ENCODE peak calls at places on chromosome 5, in six cellular contexts. X is effector memory CD4-positive, alpha-beta T cell; B is AG04450; L is CD8-positive, alpha-beta T cell; G is mesenchymal stem cell; E is IMR-90. F is an unnamed sample.

GRCh38 chr5:174825587-174825986 is 101.2 kb downstream of the MSX2 start:
- DNase-seq in X (no peak), B (no peak), L (no peak), G (no peak), E (peak; percentile 11), F (no peak)

GRCh38 chr5:79171846-79172245 is 60.2 kb downstream of the BHMT start:
- DNase-seq in X (no peak), B (no peak), L (no peak), G (no peak), E (no peak), F (no peak)

GRCh38 chr5:132671000-132671399 is 2.8 kb upstream of the IL4 start:
- DNase-seq in X (no peak), B (no peak), L (no peak), G (no peak), E (no peak), F (no peak)

GRCh38 chr5:33608476-33609026 is 167.8 kb downstream of the TARS1 start:
- DNase-seq in X (no peak), B (no peak), L (no peak), G (no peak), E (peak; percentile 47), F (no peak)

GRCh38 chr5:19880859-19881436 is 107.1 kb downstream of the CDH18 start:
- DNase-seq in X (no peak), B (no peak), L (no peak), G (no peak), E (no peak), F (no peak)

GRCh38 chr5:27140831-27141230 is 102.4 kb upstream of the CDH9 start:
- DNase-seq in X (no peak), B (no peak), L (no peak), G (peak; percentile 13), E (no peak), F (no peak)

GRCh38 chr5:140090251-140090650 is 23.7 kb upstream of the PURA start:
- DNase-seq in X (no peak), B (no peak), L (no peak), G (no peak), E (no peak), F (no peak)

GRCh38 chr5:143985832-143986485 is 174.0 kb downstream of the HMHB1 start:
- DNase-seq in X (no peak), B (peak; percentile 16), L (no peak), G (peak; percentile 35), E (peak; percentile 79), F (no peak)

GRCh38 chr5:180333661-180334060 is 19.5 kb downstream of the GFPT2 start:
- DNase-seq in X (no peak), B (no peak), L (no peak), G (peak; percentile 73), E (peak; percentile 76), F (no peak)

GRCh38 chr5:72457491-72457890 is 49.7 kb downstream of the ZNF366 start:
- DNase-seq in X (no peak), B (no peak), L (no peak), G (no peak), E (no peak), F (no peak)

GRCh38 chr5:93964421-93964820 is 223.0 kb upstream of the POU5F2 start:
- DNase-seq in X (no peak), B (no peak), L (no peak), G (no peak), E (no peak), F (no peak)

GRCh38 chr5:34923694-34924461 is 5.5 kb upstream of the DNAJC21 start:
- DNase-seq in X (no peak), B (peak; percentile 57), L (no peak), G (peak; percentile 93), E (peak; percentile 94), F (no peak)

GRCh38 chr5:144191461-144191860 is 20.8 kb downstream of the KCTD16 start:
- DNase-seq in X (no peak), B (no peak), L (no peak), G (no peak), E (no peak), F (no peak)

GRCh38 chr5:113195726-113196125 is 219.1 kb downstream of the DCP2 start:
- DNase-seq in X (no peak), B (no peak), L (no peak), G (no peak), E (no peak), F (no peak)

GRCh38 chr5:68339921-68340321 is 124.4 kb downstream of the PIK3R1 start:
- DNase-seq in X (no peak), B (no peak), L (no peak), G (peak; percentile 37), E (no peak), F (no peak)

GRCh38 chr5:2306711-2307110 is 424.0 kb upstream of the IRX4 start:
- DNase-seq in X (no peak), B (no peak), L (no peak), G (no peak), E (no peak), F (no peak)

GRCh38 chr5:128093368-128093767 is 9.8 kb downstream of the SLC12A2 start:
- DNase-seq in X (no peak), B (no peak), L (no peak), G (no peak), E (no peak), F (no peak)

GRCh38 chr5:101942321-101942882 is 353.7 kb downstream of the SLCO4C1 start:
- DNase-seq in X (no peak), B (no peak), L (no peak), G (peak; percentile 44), E (no peak), F (no peak)
- H3K27ac ChIP-seq in X (no peak overlapping the region), B (no peak overlapping the region), L (no peak overlapping the region), G (no peak overlapping the region), E (no peak overlapping the region), F (no peak overlapping the region)

GRCh38 chr5:41094871-41095270 is 23.7 kb upstream of the MROH2B start:
- DNase-seq in X (no peak), B (no peak), L (no peak), G (no peak), E (no peak), F (no peak)
- H3K27ac ChIP-seq in X (no peak overlapping the region), B (no peak overlapping the region), L (no peak overlapping the region), G (no peak overlapping the region), E (no peak overlapping the region), F (no peak overlapping the region)

GRCh38 chr5:103435136-103435914 is 127.3 kb downstream of the NUDT12 start:
- DNase-seq in X (no peak), B (no peak), L (no peak), G (no peak), E (no peak), F (no peak)

GRCh38 chr5:103434057-103434456 is 128.5 kb downstream of the NUDT12 start:
- DNase-seq in X (no peak), B (no peak), L (no peak), G (no peak), E (no peak), F (no peak)

GRCh38 chr5:103436661-103437060 is 125.9 kb downstream of the NUDT12 start:
- DNase-seq in X (no peak), B (no peak), L (no peak), G (no peak), E (peak; percentile 10), F (no peak)

GRCh38 chr5:103439007-103439406 is 123.6 kb downstream of the NUDT12 start:
- DNase-seq in X (no peak), B (no peak), L (no peak), G (no peak), E (no peak), F (no peak)

GRCh38 chr5:103436112-103436511 is 126.5 kb downstream of the NUDT12 start:
- DNase-seq in X (no peak), B (no peak), L (no peak), G (no peak), E (no peak), F (no peak)
- H3K27ac ChIP-seq in X (no peak overlapping the region), B (no peak overlapping the region), L (no peak overlapping the region), G (no peak overlapping the region), E (no peak overlapping the region), F (no peak overlapping the region)

DNA sequence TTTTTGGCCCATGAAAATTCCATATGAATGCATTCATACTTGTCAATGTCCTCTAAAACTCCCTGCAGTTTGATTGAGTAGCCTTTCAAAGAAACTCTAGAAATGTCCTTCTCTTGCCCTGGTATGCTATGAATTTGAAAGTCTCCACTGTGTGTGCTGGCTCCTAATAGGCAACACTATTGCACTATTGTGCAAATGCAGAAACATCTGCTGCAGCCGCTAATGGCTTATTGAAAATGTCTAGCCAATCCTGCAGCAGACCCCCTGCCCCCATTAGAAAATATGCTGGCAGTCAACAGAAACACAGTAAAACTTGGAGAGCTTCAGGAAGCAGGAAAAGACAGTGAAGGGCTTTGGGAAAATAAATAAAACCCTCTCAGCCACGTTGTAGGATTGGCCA is 87.3 kb upstream of the GRAMD2B start:
- DNase-seq in X (no peak), B (no peak), L (no peak), G (peak; percentile 77), E (peak; percentile 18), F (no peak)
- H3K27ac ChIP-seq in X (no peak overlapping the region), B (no peak overlapping the region), L (no peak overlapping the region), G (no peak overlapping the region), E (no peak overlapping the region), F (no peak overlapping the region)

DNA sequence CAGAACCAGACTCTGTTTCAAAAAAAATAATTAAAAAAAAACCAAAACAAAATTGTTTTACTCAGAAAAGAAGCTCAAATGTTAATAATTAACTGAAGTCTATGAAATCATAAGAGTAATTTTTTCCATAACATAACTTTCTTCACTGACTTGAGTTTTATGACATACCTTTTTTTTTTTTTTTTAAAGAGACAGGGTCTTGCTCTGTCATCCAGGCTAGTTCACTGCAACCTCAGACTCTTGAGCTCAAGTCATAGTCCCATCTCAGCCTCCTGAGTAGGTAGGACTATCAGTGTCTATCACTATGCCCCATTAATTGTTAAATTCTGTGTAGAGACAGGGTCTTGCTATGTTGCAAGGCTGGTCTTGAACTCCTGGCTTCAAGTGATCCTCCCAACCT is 21.9 kb downstream of the SAR1B start:
- DNase-seq in X (no peak), B (no peak), L (no peak), G (no peak), E (no peak), F (no peak)
- H3K27ac ChIP-seq in X (no peak overlapping the region), B (no peak overlapping the region), L (no peak overlapping the region), G (peak overlapping the region; percentile 71), E (no peak overlapping the region), F (no peak overlapping the region)

GRCh38 chr5:138974227-138975063 is 99.3 kb upstream of the LRRTM2 start:
- DNase-seq in X (no peak), B (no peak), L (no peak), G (no peak), E (peak; percentile 13), F (no peak)
- H3K27ac ChIP-seq in X (no peak overlapping the region), B (no peak overlapping the region), L (no peak overlapping the region), G (peak overlapping the region; percentile 31), E (no peak overlapping the region), F (peak overlapping the region; percentile 76)

GRCh38 chr5:15502208-15502607 is 2.2 kb downstream of the FBXL7 start:
- DNase-seq in X (no peak), B (no peak), L (no peak), G (peak; percentile 61), E (peak; percentile 63), F (no peak)
- H3K27ac ChIP-seq in X (no peak overlapping the region), B (no peak overlapping the region), L (no peak overlapping the region), G (peak overlapping the region; percentile 75), E (peak overlapping the region; percentile 39), F (no peak overlapping the region)

GRCh38 chr5:1125030-1125357 is 13.1 kb upstream of the SLC12A7 start:
- DNase-seq in X (no peak), B (no peak), L (no peak), G (peak; percentile 97), E (peak; percentile 50), F (no peak)
- H3K27ac ChIP-seq in X (no peak overlapping the region), B (no peak overlapping the region), L (no peak overlapping the region), G (no peak overlapping the region), E (no peak overlapping the region), F (no peak overlapping the region)